ENCODE peak calls at places on chromosomes 1 and 21, in seven cellular contexts. One of them, this sample, is unnamed.

GRCh38 chr1:15934211-15935055 is 41.5 kb downstream of the ZBTB17 start:
- DNase-seq in lower lobe of right lung: no peak
- DNase-seq in stimulated activated CD4-positive, alpha-beta T cell treated with anti-CD3 and anti-CD28 coated beads, Interleukin-12 subunit alpha, Interleukin-12 subunit beta, amount 100 ng/mL, for 4 hours: no peak
- DNase-seq in NCI-H1694 treated with DMSO at 0.1 percent for 48 hours: no peak
- DNase-seq in mesenchymal stem cell: no peak
- DNase-seq in esophagus squamous epithelium: no peak
- DNase-seq in effector memory CD4-positive, alpha-beta T cell: no peak
- DNase-seq in this sample: no peak

GRCh38 chr21:39681257-39681656 is 63.7 kb upstream of the IGSF5 start:
- DNase-seq in stimulated activated CD4-positive, alpha-beta T cell treated with anti-CD3 and anti-CD28 coated beads, Interleukin-12 subunit alpha, Interleukin-12 subunit beta, amount 100 ng/mL, for 4 hours: no peak
- DNase-seq in effector memory CD4-positive, alpha-beta T cell: no peak
- DNase-seq in lower lobe of right lung: no peak
- DNase-seq in NCI-H1694 treated with DMSO at 0.1 percent for 48 hours: no peak
- DNase-seq in esophagus squamous epithelium: no peak
- DNase-seq in mesenchymal stem cell: peak
- DNase-seq in this sample: no peak

GRCh38 chr21:44487831-44488230 is 32.5 kb downstream of the LRRC3 start:
- DNase-seq in esophagus squamous epithelium: no peak
- DNase-seq in mesenchymal stem cell: peak
- DNase-seq in lower lobe of right lung: no peak
- DNase-seq in NCI-H1694 treated with DMSO at 0.1 percent for 48 hours: no peak
- DNase-seq in effector memory CD4-positive, alpha-beta T cell: no peak
- DNase-seq in stimulated activated CD4-positive, alpha-beta T cell treated with anti-CD3 and anti-CD28 coated beads, Interleukin-12 subunit alpha, Interleukin-12 subunit beta, amount 100 ng/mL, for 4 hours: peak
- DNase-seq in this sample: no peak

GRCh38 chr1:200429221-200429751 is 19.4 kb upstream of the ZNF281 start:
- DNase-seq in mesenchymal stem cell: peak
- DNase-seq in effector memory CD4-positive, alpha-beta T cell: no peak
- DNase-seq in stimulated activated CD4-positive, alpha-beta T cell treated with anti-CD3 and anti-CD28 coated beads, Interleukin-12 subunit alpha, Interleukin-12 subunit beta, amount 100 ng/mL, for 4 hours: no peak
- DNase-seq in esophagus squamous epithelium: no peak
- DNase-seq in NCI-H1694 treated with DMSO at 0.1 percent for 48 hours: no peak
- DNase-seq in lower lobe of right lung: no peak
- DNase-seq in this sample: no peak

GRCh38 chr1:210201671-210202070 is 30.9 kb upstream of the SERTAD4 start:
- DNase-seq in effector memory CD4-positive, alpha-beta T cell: no peak
- DNase-seq in NCI-H1694 treated with DMSO at 0.1 percent for 48 hours: no peak
- DNase-seq in stimulated activated CD4-positive, alpha-beta T cell treated with anti-CD3 and anti-CD28 coated beads, Interleukin-12 subunit alpha, Interleukin-12 subunit beta, amount 100 ng/mL, for 4 hours: no peak
- DNase-seq in mesenchymal stem cell: no peak
- DNase-seq in lower lobe of right lung: no peak
- DNase-seq in esophagus squamous epithelium: no peak
- DNase-seq in this sample: no peak

GRCh38 chr1:156103521-156103947 is 11.0 kb upstream of the LMNA start:
- DNase-seq in esophagus squamous epithelium: no peak
- DNase-seq in effector memory CD4-positive, alpha-beta T cell: peak
- DNase-seq in mesenchymal stem cell: peak
- DNase-seq in NCI-H1694 treated with DMSO at 0.1 percent for 48 hours: no peak
- DNase-seq in lower lobe of right lung: no peak
- DNase-seq in stimulated activated CD4-positive, alpha-beta T cell treated with anti-CD3 and anti-CD28 coated beads, Interleukin-12 subunit alpha, Interleukin-12 subunit beta, amount 100 ng/mL, for 4 hours: no peak
- DNase-seq in this sample: no peak

GRCh38 chr1:27968692-27969091 is 8.9 kb downstream of the XKR8 start:
- DNase-seq in lower lobe of right lung: no peak
- DNase-seq in esophagus squamous epithelium: no peak
- DNase-seq in NCI-H1694 treated with DMSO at 0.1 percent for 48 hours: no peak
- DNase-seq in mesenchymal stem cell: peak
- DNase-seq in effector memory CD4-positive, alpha-beta T cell: no peak
- DNase-seq in stimulated activated CD4-positive, alpha-beta T cell treated with anti-CD3 and anti-CD28 coated beads, Interleukin-12 subunit alpha, Interleukin-12 subunit beta, amount 100 ng/mL, for 4 hours: no peak
- DNase-seq in this sample: peak

GRCh38 chr21:37413553-37414291 is 47.1 kb downstream of the DYRK1A start:
- DNase-seq in effector memory CD4-positive, alpha-beta T cell: no peak
- DNase-seq in mesenchymal stem cell: no peak
- DNase-seq in esophagus squamous epithelium: no peak
- DNase-seq in stimulated activated CD4-positive, alpha-beta T cell treated with anti-CD3 and anti-CD28 coated beads, Interleukin-12 subunit alpha, Interleukin-12 subunit beta, amount 100 ng/mL, for 4 hours: no peak
- DNase-seq in lower lobe of right lung: no peak
- DNase-seq in NCI-H1694 treated with DMSO at 0.1 percent for 48 hours: no peak
- DNase-seq in this sample: no peak

GRCh38 chr1:173295995-173296394 is 88.9 kb upstream of the TNFSF4 start:
- DNase-seq in effector memory CD4-positive, alpha-beta T cell: no peak
- DNase-seq in mesenchymal stem cell: peak
- DNase-seq in NCI-H1694 treated with DMSO at 0.1 percent for 48 hours: no peak
- DNase-seq in stimulated activated CD4-positive, alpha-beta T cell treated with anti-CD3 and anti-CD28 coated beads, Interleukin-12 subunit alpha, Interleukin-12 subunit beta, amount 100 ng/mL, for 4 hours: no peak
- DNase-seq in esophagus squamous epithelium: no peak
- DNase-seq in lower lobe of right lung: no peak
- DNase-seq in this sample: no peak

This sample was measured in SW 1271.